ENCODE peak calls at places on chromosomes 11 and 22, in six cellular contexts. N is psoas muscle, G is body of pancreas, E is fibroblast of mammary gland, D is fibroblast of the aortic adventitia, P is fibroblast of pulmonary artery. K is an unnamed sample.

GRCh38 chr11:95338430-95338991 is 107.5 kb upstream of the SESN3 start:
- DNase-seq in P (peak), E (peak), D (peak), N (peak), G (peak), K (peak)

GRCh38 chr22:45455212-45455611 is 41.7 kb downstream of the RIBC2 start:
- DNase-seq in E (no peak), D (no peak), N (no peak), G (no peak), P (no peak), K (peak)

GRCh38 chr11:71129624-71130023 is 122.8 kb downstream of the SHANK2 start:
- DNase-seq in D (no peak), G (no peak), E (peak), N (no peak), P (no peak), K (peak)

GRCh38 chr22:24763872-24764485 is 10.5 kb downstream of the PIWIL3 start:
- DNase-seq in N (no peak), D (no peak), P (no peak), G (no peak), E (no peak), K (no peak)

GRCh38 chr11:1217151-1217550 is 5.7 kb upstream of the MUC5B start:
- DNase-seq in P (no peak), D (no peak), E (no peak), G (peak), N (no peak), K (no peak)

GRCh38 chr11:102592634-102593581 is 32.2 kb downstream of the MMP20 start:
- DNase-seq in G (no peak), D (peak), P (peak), E (peak), N (no peak), K (peak)

GRCh38 chr11:819129-819931 is 616 bp downstream of the PNPLA2 start:
- DNase-seq in G (peak), N (peak), E (peak), D (peak), P (peak), K (peak)

GRCh38 chr22:23549198-23549595 is 30.9 kb downstream of the IGLL1 start:
- DNase-seq in P (no peak), E (no peak), D (no peak), G (no peak), N (no peak), K (no peak)

GRCh38 chr22:24421428-24421931 is 5.9 kb upstream of the ADORA2A start:
- DNase-seq in D (no peak), N (no peak), P (no peak), G (no peak), E (no peak), K (no peak)

GRCh38 chr22:49765951-49766350 is 61.7 kb downstream of the BRD1 start:
- DNase-seq in D (no peak), E (no peak), P (no peak), G (no peak), N (peak), K (no peak)

GRCh38 chr11:62665075-62665629 is at the start of the genes C11orf98 and CSKMT:
- DNase-seq in G (peak), D (peak), N (peak), E (peak), P (peak), K (peak)

GRCh38 chr11:3155691-3156258 is 9.3 kb downstream of the OSBPL5 start:
- DNase-seq in D (peak), E (peak), P (no peak), N (peak), G (no peak), K (peak)

GRCh38 chr22:28179392-28179791 is 260.3 kb upstream of the PITPNB start:
- DNase-seq in N (no peak), E (no peak), P (no peak), G (no peak), D (no peak), K (no peak)

GRCh38 chr11:16925495-16926065 is 88.6 kb downstream of the PLEKHA7 start:
- DNase-seq in E (no peak), D (no peak), P (peak), N (peak), G (peak), K (peak)

GRCh38 chr11:92125316-92125715 is 99.3 kb upstream of the FAT3 start:
- DNase-seq in E (no peak), D (no peak), N (no peak), P (no peak), G (no peak), K (no peak)

GRCh38 chr22:36316419-36316818 is 63.5 kb downstream of the APOL1 start:
- DNase-seq in N (no peak), P (no peak), G (no peak), D (no peak), E (no peak), K (no peak)

GRCh38 chr11:133823211-133823610 is 22.1 kb downstream of the SPATA19 start:
- DNase-seq in G (no peak), D (no peak), P (no peak), E (no peak), N (no peak), K (no peak)

GRCh38 chr11:133824593-133824992 is 20.7 kb downstream of the SPATA19 start:
- DNase-seq in P (no peak), N (no peak), E (no peak), D (no peak), G (no peak), K (no peak)

GRCh38 chr11:133819114-133819513 is 26.2 kb downstream of the SPATA19 start:
- DNase-seq in E (no peak), N (no peak), P (no peak), D (no peak), G (no peak), K (no peak)

GRCh38 chr11:133819916-133820315 is 25.4 kb downstream of the SPATA19 start:
- DNase-seq in D (no peak), E (no peak), N (no peak), G (no peak), P (no peak), K (no peak)

GRCh38 chr11:133821776-133822175 is 23.5 kb downstream of the SPATA19 start:
- DNase-seq in G (peak), P (peak), D (no peak), E (peak), N (no peak), K (no peak)
- TF ChIP-seq CTCF in G (peak), P (peak), D (no peak), E (peak), N (peak), K (no peak)

GRCh38 chr11:66278396-66279091 is 569 bp downstream of the CNIH2 start:
- DNase-seq in E (no peak), P (peak), N (no peak), D (no peak), G (no peak), K (peak)
- H3K4me3 ChIP-seq in E (no peak), P (no peak), N (no peak), D (peak), G (no peak), K (no peak)

GRCh38 chr11:10400856-10401255 is 54.2 kb upstream of the AMPD3 start:
- DNase-seq in P (no peak), G (no peak), N (no peak), D (no peak), E (no peak), K (no peak)

GRCh38 chr11:10397226-10397987 is 57.7 kb upstream of the AMPD3 start:
- DNase-seq in E (no peak), P (no peak), G (no peak), N (no peak), D (no peak), K (no peak)

GRCh38 chr11:10401696-10402392 is 53.2 kb upstream of the AMPD3 start:
- DNase-seq in G (no peak), E (no peak), P (no peak), N (no peak), D (no peak), K (no peak)

GRCh38 chr11:10398525-10398924 is 56.5 kb upstream of the AMPD3 start:
- DNase-seq in G (no peak), D (no peak), N (peak), P (no peak), E (no peak), K (peak)

DNA sequence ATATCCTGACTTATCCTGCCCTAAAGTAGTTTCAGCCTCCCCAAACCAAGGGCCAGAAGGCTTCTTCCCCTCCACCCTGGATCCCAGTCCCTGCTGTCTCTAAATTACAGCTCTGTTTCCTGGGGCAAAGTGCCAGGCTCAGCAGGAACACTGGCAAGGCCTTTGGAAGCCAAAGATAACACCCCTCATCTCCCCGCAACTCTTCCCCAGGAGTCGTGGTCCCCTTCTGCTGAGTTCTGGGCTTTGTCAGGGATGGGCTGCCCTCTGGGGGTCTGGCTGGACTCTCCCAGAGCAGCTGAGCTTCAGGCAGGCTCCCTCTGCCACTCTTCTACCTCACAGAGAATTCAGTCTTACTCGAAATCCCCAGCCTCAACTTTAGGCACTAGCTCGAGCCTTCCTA is 53.8 kb upstream of the AMPD3 start:
- DNase-seq in P (no peak), G (no peak), D (peak), N (no peak), E (no peak), K (no peak)
- TF ChIP-seq CTCF in P (no peak), G (no peak), D (no peak), N (no peak), E (no peak), K (no peak)

GRCh38 chr11:118435233-118435892 is 929 bp upstream of the KMT2A start:
- DNase-seq in D (peak), G (peak), P (peak), E (peak), N (peak), K (peak)

GRCh38 chr11:118436639-118437045 is 350 bp downstream of the KMT2A start:
- DNase-seq in G (no peak), D (no peak), N (no peak), E (peak), P (no peak), K (peak)

GRCh38 chr11:118434553-118435232 is 1.6 kb upstream of the KMT2A start:
- DNase-seq in N (peak), G (peak), P (peak), D (peak), E (peak), K (no peak)

GRCh38 chr11:118435893-118436624 is at the start of gene KMT2A:
- DNase-seq in G (peak), D (peak), E (peak), P (peak), N (peak), K (peak)

GRCh38 chr11:118434123-118434552 is 2.2 kb upstream of the KMT2A start:
- DNase-seq in N (no peak), E (peak), D (peak), P (peak), G (no peak), K (peak)
- H3K4me3 ChIP-seq in N (peak), E (peak), D (peak), P (peak), G (no peak), K (peak)